ENCODE peak calls at places on chromosome 3, in five cellular contexts. G, N, T, C and E are unnamed samples.

GRCh38 chr3:73813291-73813977 is 188.7 kb upstream of the PDZRN3 start:
- DNase-seq in G (peak; percentile 49), N (no peak), T (no peak), C (peak; percentile 5), E (no peak)

GRCh38 chr3:14550651-14551611 is 10.8 kb upstream of the GRIP2 start:
- DNase-seq in G (no peak), N (no peak), T (peak; percentile 47), C (no peak), E (no peak)

GRCh38 chr3:140019946-140020345 is 85.0 kb downstream of the CLSTN2 start:
- DNase-seq in G (no peak), N (no peak), T (no peak), C (no peak), E (no peak)

GRCh38 chr3:98032881-98033280 is 2.2 kb downstream of the GABRR3 start:
- DNase-seq in G (no peak), N (no peak), T (no peak), C (no peak), E (no peak)

GRCh38 chr3:64048631-64049061 is 25.4 kb upstream of the PSMD6 start:
- DNase-seq in G (no peak), N (no peak), T (no peak), C (no peak), E (no peak)

GRCh38 chr3:179991104-179991503 is 45.6 kb downstream of the PEX5L start:
- DNase-seq in G (no peak), N (no peak), T (no peak), C (no peak), E (no peak)

GRCh38 chr3:141104151-141104741 is 53.1 kb downstream of the SPSB4 start:
- DNase-seq in G (peak; percentile 30), N (no peak), T (no peak), C (no peak), E (no peak)

GRCh38 chr3:17830786-17831185 is 88.4 kb upstream of the TBC1D5 start:
- DNase-seq in G (no peak), N (no peak), T (no peak), C (no peak), E (no peak)

GRCh38 chr3:121651684-121652083 is 9.0 kb downstream of the HCLS1 start:
- DNase-seq in G (no peak), N (no peak), T (no peak), C (no peak), E (no peak)

GRCh38 chr3:176765491-176765890 is 431.8 kb downstream of the TBL1XR1 start:
- DNase-seq in G (no peak), N (no peak), T (no peak), C (no peak), E (no peak)

GRCh38 chr3:121473001-121473400 is 72.8 kb downstream of the POLQ start:
- DNase-seq in G (no peak), N (no peak), T (no peak), C (no peak), E (no peak)

GRCh38 chr3:149610351-149611105 is 47.3 kb downstream of the WWTR1 start:
- DNase-seq in G (peak; percentile 24), N (no peak), T (peak; percentile 17), C (no peak), E (no peak)

GRCh38 chr3:105700575-105700974 is 168.2 kb downstream of the CBLB start:
- DNase-seq in G (no peak), N (no peak), T (no peak), C (no peak), E (no peak)

GRCh38 chr3:34024447-34025240 is 226.2 kb downstream of the PDCD6IP start:
- DNase-seq in G (no peak), N (no peak), T (no peak), C (no peak), E (no peak)

GRCh38 chr3:175207361-175207760 is 348.2 kb downstream of the NAALADL2 start:
- DNase-seq in G (no peak), N (no peak), T (no peak), C (no peak), E (no peak)

GRCh38 chr3:159775372-159775961 is 213.2 kb upstream of the IL12A start:
- DNase-seq in G (no peak), N (no peak), T (peak; percentile 45), C (peak; percentile 63), E (no peak)

GRCh38 chr3:56145410-56145809 is 322.9 kb downstream of the ERC2 start:
- DNase-seq in G (no peak), N (no peak), T (no peak), C (no peak), E (no peak)

GRCh38 chr3:87437765-87438164 is 161.4 kb upstream of the POU1F1 start:
- DNase-seq in G (no peak), N (no peak), T (no peak), C (peak; percentile 72), E (no peak)

GRCh38 chr3:115877647-115877934 is 254.3 kb downstream of the GAP43 start:
- DNase-seq in G (no peak), N (no peak), T (no peak), C (no peak), E (no peak)

GRCh38 chr3:193483988-193484539 is 70.6 kb downstream of the ATP13A4 start:
- DNase-seq in G (no peak), N (no peak), T (no peak), C (no peak), E (no peak)

GRCh38 chr3:161222662-161223061 is 1.6 kb downstream of the NMD3 start:
- DNase-seq in G (no peak), N (no peak), T (peak; percentile 12), C (no peak), E (no peak)

GRCh38 chr3:133097214-133097613 is 59.0 kb downstream of the TMEM108 start:
- DNase-seq in G (no peak), N (no peak), T (no peak), C (peak; percentile 31), E (no peak)

GRCh38 chr3:110526732-110527727 is 544.6 kb upstream of the NECTIN3 start:
- DNase-seq in G (peak; percentile 69), N (no peak), T (peak; percentile 58), C (peak; percentile 94), E (no peak)

GRCh38 chr3:100745617-100746016 is 36.3 kb downstream of the TFG start:
- DNase-seq in G (no peak), N (no peak), T (no peak), C (no peak), E (no peak)

GRCh38 chr3:53030864-53031445 is 14.9 kb downstream of the SFMBT1 start:
- DNase-seq in G (no peak), N (peak; percentile 23), T (no peak), C (no peak), E (no peak)